ENCODE peak calls at places on chromosomes 12 and 14, in five cellular contexts. C is HCT116, D is WTC11, Z is GM12878, W is H1. V is an unnamed sample.

GRCh38 chr12:47812797-47813490 is 6.8 kb downstream of the HDAC7 start:
- DNase-seq in C (no peak), D (peak), Z (peak), W (peak), V (peak)

GRCh38 chr12:22459872-22460490 is 84.4 kb downstream of the C2CD5 start:
- DNase-seq in C (peak), D (no peak), Z (no peak), W (no peak), V (peak)

GRCh38 chr14:103290961-103291360 is 43.1 kb upstream of the EIF5 start:
- DNase-seq in C (no peak), D (no peak), Z (no peak), W (no peak), V (no peak)

GRCh38 chr14:50318031-50318626 is 6.0 kb downstream of the DMAC2L start:
- DNase-seq in C (peak), D (no peak), Z (no peak), W (no peak), V (peak)

GRCh38 chr14:61132336-61132735 is 148.8 kb downstream of the TMEM30B start:
- DNase-seq in C (no peak), D (no peak), Z (no peak), W (no peak), V (no peak)

GRCh38 chr12:80776706-80777105 is 60.0 kb downstream of the MYF5 start:
- DNase-seq in C (no peak), D (no peak), Z (no peak), W (no peak), V (no peak)

GRCh38 chr12:62933220-62933870 is 1.6 kb downstream of the PPM1H start:
- DNase-seq in C (no peak), D (peak), Z (no peak), W (peak), V (peak)

GRCh38 chr12:63968685-63969084 is 124.2 kb downstream of the SRGAP1 start:
- DNase-seq in C (no peak), D (no peak), Z (no peak), W (no peak), V (no peak)

GRCh38 chr14:63563370-63564026 is 20.3 kb upstream of the PPP2R5E start:
- DNase-seq in C (no peak), D (no peak), Z (no peak), W (no peak), V (no peak)

GRCh38 chr14:95026851-95027463 is 130.4 kb downstream of the DICER1 start:
- DNase-seq in C (no peak), D (no peak), Z (no peak), W (peak), V (no peak)

GRCh38 chr12:100826323-100826722 is 31.7 kb downstream of the ANO4 start:
- DNase-seq in C (peak), D (peak), Z (no peak), W (peak), V (peak)

GRCh38 chr14:68589447-68590232 is 203.2 kb downstream of the ZFP36L1 start:
- DNase-seq in C (no peak), D (no peak), Z (no peak), W (no peak), V (no peak)

GRCh38 chr14:65027127-65027799 is 40.6 kb downstream of the FNTB start:
- DNase-seq in C (no peak), D (no peak), Z (no peak), W (no peak), V (no peak)
- TF ChIP-seq ATF3 in C (no peak), D (no peak), Z (no peak), W (no peak), V (no peak)

GRCh38 chr12:111685322-111685810 is 390 bp downstream of the BRAP start:
- DNase-seq in C (no peak), D (no peak), Z (no peak), W (no peak), V (peak)

GRCh38 chr12:111685811-111686573 is at the start of the genes ACAD10 and BRAP:
- DNase-seq in C (peak), D (peak), Z (peak), W (peak), V (peak)

GRCh38 chr12:111687952-111688351 is 2.1 kb downstream of the ACAD10 start:
- DNase-seq in C (no peak), D (no peak), Z (no peak), W (no peak), V (no peak)

GRCh38 chr12:111686574-111687105 is 787 bp downstream of the ACAD10 start:
- DNase-seq in C (no peak), D (no peak), Z (no peak), W (no peak), V (no peak)

DNA sequence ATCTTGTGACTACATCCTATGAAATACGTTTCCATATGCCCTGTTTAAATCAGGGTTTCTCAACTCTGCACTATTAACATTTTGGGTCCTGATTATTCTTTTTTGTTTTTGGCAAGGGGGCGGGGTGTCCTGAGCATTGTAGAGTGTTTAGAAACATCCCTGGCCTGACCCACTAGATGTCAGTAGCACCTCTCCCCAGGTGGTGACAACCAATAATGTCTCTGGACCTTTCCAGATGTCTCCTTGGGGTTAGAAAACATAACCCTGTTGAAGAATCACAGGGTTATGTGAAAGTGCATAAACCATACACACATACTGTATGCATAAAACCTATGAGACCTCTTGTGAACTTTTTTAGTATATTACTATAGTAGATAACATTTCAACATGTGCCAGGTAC is 1.4 kb downstream of the ACAD10 start:
- DNase-seq in C (no peak), D (no peak), Z (peak), W (no peak), V (peak)
- TF ChIP-seq ATF3 in C (no peak), D (no peak), Z (no peak), W (no peak), V (no peak)

GRCh38 chr12:112018571-112019237 is 5.5 kb downstream of the ERP29 start:
- DNase-seq in C (no peak), D (no peak), Z (no peak), W (no peak), V (no peak)
- TF ChIP-seq ATF3 in C (no peak), D (no peak), Z (no peak), W (no peak), V (no peak)

DNA sequence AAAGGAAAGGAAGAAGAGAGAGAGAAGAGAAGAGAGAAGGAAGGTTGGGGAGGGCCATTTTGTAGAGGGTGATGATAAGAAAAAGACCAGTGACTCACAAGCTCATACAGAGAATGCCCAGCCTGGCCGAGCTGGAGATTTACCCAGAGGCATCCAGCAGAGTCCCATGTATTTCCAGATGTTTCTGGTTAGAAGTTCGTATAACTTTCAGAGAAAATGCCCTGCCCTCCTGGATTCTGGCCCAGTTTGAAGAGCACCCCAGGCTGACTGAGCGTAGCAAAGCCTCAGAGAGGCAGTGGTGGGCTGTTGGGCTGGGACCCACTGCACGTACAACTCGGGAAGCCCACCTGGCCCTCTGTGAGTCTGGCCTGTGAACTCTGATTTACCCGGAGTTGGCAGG is 221.8 kb downstream of the SLC41A2 start:
- DNase-seq in C (no peak), D (no peak), Z (no peak), W (no peak), V (no peak)
- TF ChIP-seq ATF3 in C (no peak), D (no peak), Z (no peak), W (no peak), V (no peak)

DNA sequence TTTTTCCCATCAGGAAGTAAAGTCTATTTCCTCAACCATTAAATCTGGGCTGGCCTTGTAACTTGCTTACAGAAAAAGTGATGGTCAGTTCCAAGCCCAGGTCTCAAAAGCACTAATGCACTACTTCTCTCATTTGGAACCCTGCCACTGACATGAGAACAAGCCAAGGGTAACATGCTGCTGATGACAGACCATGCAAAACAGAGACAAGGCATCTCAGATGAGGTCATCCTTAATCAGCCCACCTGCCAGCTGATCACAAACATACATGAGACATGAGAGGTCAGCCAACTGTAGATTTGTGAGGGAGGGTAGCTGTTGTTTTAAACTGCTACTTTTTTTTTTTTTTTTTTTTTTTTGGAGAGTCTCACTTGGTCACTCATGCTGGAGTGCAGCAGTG is 16.2 kb downstream of the TWF1 start:
- DNase-seq in C (no peak), D (no peak), Z (no peak), W (no peak), V (no peak)
- TF ChIP-seq ATF3 in C (no peak), D (no peak), Z (no peak), W (no peak), V (no peak)